ENCODE peak calls at places on chromosomes 4 and X, in ten cellular contexts. One of them, this sample, is unnamed.

GRCh38 chr4:108644237-108644636 is 6.2 kb upstream of the OSTC start:
- DNase-seq in choroid plexus epithelial cell: peak; percentile 46
- DNase-seq in left ventricle myocardium inferior: no peak
- DNase-seq in ovary: no peak
- DNase-seq in astrocyte of the spinal cord: peak; percentile 14
- DNase-seq in IMR-90: peak; percentile 21
- DNase-seq in NB4: no peak
- DNase-seq in HCT116: no peak
- DNase-seq in AG09309: peak; percentile 74
- DNase-seq in brain microvascular endothelial cell: no peak
- DNase-seq in this sample: no peak

GRCh38 chr4:61443813-61444510 is 243.8 kb downstream of the ADGRL3 start:
- DNase-seq in IMR-90: peak; percentile 61
- DNase-seq in brain microvascular endothelial cell: peak; percentile 69
- DNase-seq in astrocyte of the spinal cord: peak; percentile 60
- DNase-seq in AG09309: no peak
- DNase-seq in HCT116: no peak
- DNase-seq in NB4: no peak
- DNase-seq in left ventricle myocardium inferior: no peak
- DNase-seq in choroid plexus epithelial cell: peak; percentile 79
- DNase-seq in ovary: no peak
- DNase-seq in this sample: peak; percentile 16

GRCh38 chrX:115013705-115014104 is 3.7 kb downstream of the IL13RA2 start:
- DNase-seq in brain microvascular endothelial cell: no peak
- DNase-seq in ovary: no peak
- DNase-seq in AG09309: no peak
- DNase-seq in NB4: no peak
- DNase-seq in left ventricle myocardium inferior: no peak
- DNase-seq in astrocyte of the spinal cord: no peak
- DNase-seq in IMR-90: peak; percentile 57
- DNase-seq in HCT116: no peak
- DNase-seq in choroid plexus epithelial cell: peak; percentile 35
- DNase-seq in this sample: no peak

GRCh38 chr4:1057403-1057745 is 45.9 kb downstream of the FGFRL1 start:
- DNase-seq in IMR-90: no peak
- DNase-seq in choroid plexus epithelial cell: no peak
- DNase-seq in astrocyte of the spinal cord: no peak
- DNase-seq in left ventricle myocardium inferior: no peak
- DNase-seq in brain microvascular endothelial cell: no peak
- DNase-seq in AG09309: no peak
- DNase-seq in ovary: no peak
- DNase-seq in NB4: no peak
- DNase-seq in HCT116: no peak
- DNase-seq in this sample: no peak

GRCh38 chrX:129953334-129953648 is 29.1 kb upstream of the BCORL1 start:
- DNase-seq in NB4: no peak
- DNase-seq in HCT116: no peak
- DNase-seq in choroid plexus epithelial cell: no peak
- DNase-seq in left ventricle myocardium inferior: no peak
- DNase-seq in ovary: no peak
- DNase-seq in astrocyte of the spinal cord: no peak
- DNase-seq in brain microvascular endothelial cell: no peak
- DNase-seq in IMR-90: no peak
- DNase-seq in AG09309: no peak
- DNase-seq in this sample: no peak

GRCh38 chr4:102778720-102779119 is 18.0 kb upstream of the MANBA start:
- DNase-seq in AG09309: no peak
- DNase-seq in NB4: no peak
- DNase-seq in choroid plexus epithelial cell: no peak
- DNase-seq in left ventricle myocardium inferior: no peak
- DNase-seq in IMR-90: no peak
- DNase-seq in ovary: no peak
- DNase-seq in astrocyte of the spinal cord: no peak
- DNase-seq in brain microvascular endothelial cell: no peak
- DNase-seq in HCT116: no peak
- DNase-seq in this sample: no peak

GRCh38 chrX:456925-457768 is 70.4 kb upstream of the PPP2R3B start:
- DNase-seq in ovary: no peak
- DNase-seq in AG09309: no peak
- DNase-seq in choroid plexus epithelial cell: no peak
- DNase-seq in astrocyte of the spinal cord: no peak
- DNase-seq in NB4: no peak
- DNase-seq in left ventricle myocardium inferior: no peak
- DNase-seq in HCT116: no peak
- DNase-seq in IMR-90: no peak
- DNase-seq in brain microvascular endothelial cell: no peak
- DNase-seq in this sample: no peak

GRCh38 chrX:136858007-136858756 is 22.3 kb downstream of the RBMX start:
- DNase-seq in left ventricle myocardium inferior: no peak
- DNase-seq in IMR-90: no peak
- DNase-seq in choroid plexus epithelial cell: no peak
- DNase-seq in ovary: no peak
- DNase-seq in brain microvascular endothelial cell: no peak
- DNase-seq in astrocyte of the spinal cord: no peak
- DNase-seq in AG09309: no peak
- DNase-seq in HCT116: no peak
- DNase-seq in NB4: no peak
- DNase-seq in this sample: no peak

GRCh38 chrX:131704136-131704695 is 160.3 kb downstream of the OR13H1 start:
- DNase-seq in IMR-90: peak; percentile 85
- DNase-seq in brain microvascular endothelial cell: peak; percentile 71
- DNase-seq in left ventricle myocardium inferior: no peak
- DNase-seq in astrocyte of the spinal cord: peak; percentile 85
- DNase-seq in HCT116: no peak
- DNase-seq in AG09309: peak; percentile 69
- DNase-seq in ovary: peak; percentile 93
- DNase-seq in choroid plexus epithelial cell: no peak
- DNase-seq in NB4: no peak
- DNase-seq in this sample: peak; percentile 29

GRCh38 chr4:11178433-11178832 is 250.3 kb downstream of the HS3ST1 start:
- DNase-seq in choroid plexus epithelial cell: no peak
- DNase-seq in NB4: no peak
- DNase-seq in left ventricle myocardium inferior: no peak
- DNase-seq in brain microvascular endothelial cell: no peak
- DNase-seq in ovary: no peak
- DNase-seq in AG09309: no peak
- DNase-seq in HCT116: no peak
- DNase-seq in astrocyte of the spinal cord: no peak
- DNase-seq in IMR-90: no peak
- DNase-seq in this sample: no peak

GRCh38 chrX:13899607-13900006 is 82.7 kb upstream of the GPM6B start:
- DNase-seq in left ventricle myocardium inferior: no peak
- DNase-seq in brain microvascular endothelial cell: peak; percentile 73
- DNase-seq in NB4: no peak
- DNase-seq in IMR-90: peak; percentile 97
- DNase-seq in AG09309: peak; percentile 81
- DNase-seq in astrocyte of the spinal cord: peak; percentile 67
- DNase-seq in choroid plexus epithelial cell: peak; percentile 72
- DNase-seq in ovary: no peak
- DNase-seq in HCT116: no peak
- DNase-seq in this sample: peak; percentile 54

GRCh38 chr4:66899422-66900065 is 645.8 kb downstream of the CENPC start:
- DNase-seq in ovary: no peak
- DNase-seq in HCT116: no peak
- DNase-seq in brain microvascular endothelial cell: no peak
- DNase-seq in NB4: no peak
- DNase-seq in AG09309: no peak
- DNase-seq in left ventricle myocardium inferior: no peak
- DNase-seq in IMR-90: no peak
- DNase-seq in astrocyte of the spinal cord: no peak
- DNase-seq in choroid plexus epithelial cell: no peak
- DNase-seq in this sample: no peak

GRCh38 chr4:122500852-122501501 is 44.5 kb upstream of the IL2 start:
- DNase-seq in ovary: no peak
- DNase-seq in IMR-90: no peak
- DNase-seq in left ventricle myocardium inferior: no peak
- DNase-seq in choroid plexus epithelial cell: peak; percentile 65
- DNase-seq in brain microvascular endothelial cell: peak; percentile 66
- DNase-seq in HCT116: no peak
- DNase-seq in astrocyte of the spinal cord: peak; percentile 58
- DNase-seq in NB4: no peak
- DNase-seq in AG09309: no peak
- DNase-seq in this sample: no peak

GRCh38 chr4:105088110-105088879 is 58.4 kb upstream of the TET2 start:
- DNase-seq in choroid plexus epithelial cell: peak; percentile 68
- DNase-seq in ovary: no peak
- DNase-seq in AG09309: peak; percentile 78
- DNase-seq in left ventricle myocardium inferior: no peak
- DNase-seq in HCT116: no peak
- DNase-seq in NB4: peak; percentile 54
- DNase-seq in astrocyte of the spinal cord: peak; percentile 94
- DNase-seq in IMR-90: peak; percentile 98
- DNase-seq in brain microvascular endothelial cell: peak; percentile 73
- DNase-seq in this sample: peak; percentile 80

GRCh38 chrX:96440941-96441340 is 243.7 kb upstream of the DIAPH2 start:
- DNase-seq in AG09309: no peak
- DNase-seq in ovary: peak; percentile 37
- DNase-seq in brain microvascular endothelial cell: no peak
- DNase-seq in left ventricle myocardium inferior: no peak
- DNase-seq in choroid plexus epithelial cell: peak; percentile 49
- DNase-seq in NB4: no peak
- DNase-seq in astrocyte of the spinal cord: no peak
- DNase-seq in IMR-90: no peak
- DNase-seq in HCT116: no peak
- DNase-seq in this sample: no peak

GRCh38 chr4:150990993-150991392 is 24.1 kb downstream of the LRBA start:
- DNase-seq in astrocyte of the spinal cord: no peak
- DNase-seq in HCT116: no peak
- DNase-seq in AG09309: no peak
- DNase-seq in brain microvascular endothelial cell: no peak
- DNase-seq in IMR-90: no peak
- DNase-seq in choroid plexus epithelial cell: no peak
- DNase-seq in NB4: no peak
- DNase-seq in ovary: no peak
- DNase-seq in left ventricle myocardium inferior: no peak
- DNase-seq in this sample: no peak

GRCh38 chr4:69910016-69910782 is 20.7 kb upstream of the CSN1S1 start:
- DNase-seq in IMR-90: peak; percentile 21
- DNase-seq in ovary: no peak
- DNase-seq in HCT116: no peak
- DNase-seq in astrocyte of the spinal cord: peak; percentile 42
- DNase-seq in choroid plexus epithelial cell: peak; percentile 93
- DNase-seq in NB4: peak; percentile 32
- DNase-seq in left ventricle myocardium inferior: no peak
- DNase-seq in AG09309: no peak
- DNase-seq in brain microvascular endothelial cell: peak; percentile 33
- DNase-seq in this sample: no peak

GRCh38 chr4:160423879-160424451 is 1321.1 kb downstream of the RAPGEF2 start:
- DNase-seq in ovary: no peak
- DNase-seq in IMR-90: no peak
- DNase-seq in astrocyte of the spinal cord: peak; percentile 59
- DNase-seq in NB4: peak; percentile 25
- DNase-seq in HCT116: no peak
- DNase-seq in brain microvascular endothelial cell: peak; percentile 72
- DNase-seq in choroid plexus epithelial cell: peak; percentile 55
- DNase-seq in AG09309: no peak
- DNase-seq in left ventricle myocardium inferior: no peak
- DNase-seq in this sample: no peak

GRCh38 chr4:24181005-24181404 is 291.2 kb upstream of the PPARGC1A start:
- DNase-seq in brain microvascular endothelial cell: no peak
- DNase-seq in NB4: no peak
- DNase-seq in AG09309: no peak
- DNase-seq in astrocyte of the spinal cord: no peak
- DNase-seq in left ventricle myocardium inferior: no peak
- DNase-seq in IMR-90: no peak
- DNase-seq in HCT116: no peak
- DNase-seq in choroid plexus epithelial cell: no peak
- DNase-seq in ovary: no peak
- DNase-seq in this sample: no peak

GRCh38 chr4:26061248-26061986 is 147.4 kb downstream of the SMIM20 start:
- DNase-seq in AG09309: no peak
- DNase-seq in astrocyte of the spinal cord: peak; percentile 50
- DNase-seq in HCT116: peak; percentile 63
- DNase-seq in NB4: peak; percentile 83
- DNase-seq in left ventricle myocardium inferior: no peak
- DNase-seq in ovary: no peak
- DNase-seq in brain microvascular endothelial cell: peak; percentile 29
- DNase-seq in IMR-90: peak; percentile 60
- DNase-seq in choroid plexus epithelial cell: peak; percentile 79
- DNase-seq in this sample: no peak
- TF ChIP-seq CTCF in AG09309: peak; percentile 44
- TF ChIP-seq CTCF in astrocyte of the spinal cord: peak; percentile 72
- TF ChIP-seq CTCF in HCT116: peak; percentile 62
- TF ChIP-seq CTCF in NB4: peak; percentile 93
- TF ChIP-seq CTCF in left ventricle myocardium inferior: peak; percentile 49
- TF ChIP-seq CTCF in ovary: no peak
- TF ChIP-seq CTCF in brain microvascular endothelial cell: peak; percentile 81
- TF ChIP-seq CTCF in IMR-90: peak; percentile 57
- TF ChIP-seq CTCF in choroid plexus epithelial cell: peak; percentile 85
- TF ChIP-seq CTCF in this sample: peak; percentile 46

GRCh38 chr4:173218411-173219125 is 50.0 kb downstream of the GALNT7 start:
- DNase-seq in left ventricle myocardium inferior: no peak
- DNase-seq in IMR-90: peak; percentile 73
- DNase-seq in HCT116: peak; percentile 76
- DNase-seq in brain microvascular endothelial cell: peak; percentile 96
- DNase-seq in choroid plexus epithelial cell: peak; percentile 95
- DNase-seq in NB4: peak; percentile 82
- DNase-seq in astrocyte of the spinal cord: peak; percentile 93
- DNase-seq in AG09309: peak; percentile 66
- DNase-seq in ovary: no peak
- DNase-seq in this sample: no peak
- H3K4me3 ChIP-seq in left ventricle myocardium inferior: no peak overlapping the region
- H3K4me3 ChIP-seq in IMR-90: no peak overlapping the region
- H3K4me3 ChIP-seq in HCT116: no peak overlapping the region
- H3K4me3 ChIP-seq in brain microvascular endothelial cell: no peak overlapping the region
- H3K4me3 ChIP-seq in choroid plexus epithelial cell: no peak overlapping the region
- H3K4me3 ChIP-seq in NB4: no peak overlapping the region
- H3K4me3 ChIP-seq in astrocyte of the spinal cord: no peak overlapping the region
- H3K4me3 ChIP-seq in AG09309: no peak overlapping the region
- H3K4me3 ChIP-seq in ovary: no peak overlapping the region
- H3K4me3 ChIP-seq in this sample: no peak overlapping the region

DNA sequence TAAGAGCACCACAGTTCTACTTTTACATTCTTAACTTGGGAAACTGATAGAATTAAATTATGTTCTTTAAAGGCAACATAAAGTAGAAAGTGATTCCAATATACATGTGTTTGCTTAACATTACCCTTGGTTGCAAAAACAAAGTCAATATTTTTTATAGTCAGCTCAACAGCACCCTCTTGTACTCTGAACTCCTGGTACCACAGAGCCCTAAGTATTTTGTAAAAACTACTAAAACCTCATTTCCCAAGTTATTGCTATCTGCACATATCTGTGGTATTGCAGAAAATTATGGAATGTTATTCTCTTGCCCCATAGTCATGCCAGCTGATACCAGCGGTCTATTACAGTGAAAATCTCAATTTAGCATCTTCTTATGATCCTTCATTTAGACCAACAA is 2.9 kb downstream of the KIF4A start:
- DNase-seq in ovary: no peak
- DNase-seq in choroid plexus epithelial cell: peak; percentile 31
- DNase-seq in astrocyte of the spinal cord: no peak
- DNase-seq in HCT116: no peak
- DNase-seq in brain microvascular endothelial cell: no peak
- DNase-seq in AG09309: no peak
- DNase-seq in NB4: no peak
- DNase-seq in IMR-90: no peak
- DNase-seq in left ventricle myocardium inferior: no peak
- DNase-seq in this sample: no peak
- TF ChIP-seq CTCF in ovary: no peak
- TF ChIP-seq CTCF in choroid plexus epithelial cell: no peak
- TF ChIP-seq CTCF in astrocyte of the spinal cord: no peak
- TF ChIP-seq CTCF in HCT116: no peak
- TF ChIP-seq CTCF in brain microvascular endothelial cell: no peak
- TF ChIP-seq CTCF in AG09309: no peak
- TF ChIP-seq CTCF in NB4: no peak
- TF ChIP-seq CTCF in IMR-90: no peak
- TF ChIP-seq CTCF in left ventricle myocardium inferior: no peak
- TF ChIP-seq CTCF in this sample: no peak

GRCh38 chrX:24146283-24146865 is 3.2 kb upstream of the ZFX start:
- DNase-seq in astrocyte of the spinal cord: peak; percentile 38
- DNase-seq in choroid plexus epithelial cell: peak; percentile 39
- DNase-seq in IMR-90: peak; percentile 22
- DNase-seq in left ventricle myocardium inferior: no peak
- DNase-seq in ovary: no peak
- DNase-seq in HCT116: no peak
- DNase-seq in AG09309: no peak
- DNase-seq in NB4: peak; percentile 60
- DNase-seq in brain microvascular endothelial cell: no peak
- DNase-seq in this sample: no peak
- H3K4me3 ChIP-seq in astrocyte of the spinal cord: no peak overlapping the region
- H3K4me3 ChIP-seq in choroid plexus epithelial cell: no peak overlapping the region
- H3K4me3 ChIP-seq in IMR-90: peak overlapping the region; percentile 24
- H3K4me3 ChIP-seq in left ventricle myocardium inferior: peak overlapping the region; percentile 35
- H3K4me3 ChIP-seq in ovary: peak overlapping the region; percentile 28
- H3K4me3 ChIP-seq in HCT116: no peak overlapping the region
- H3K4me3 ChIP-seq in AG09309: no peak overlapping the region
- H3K4me3 ChIP-seq in NB4: peak overlapping the region; percentile 52
- H3K4me3 ChIP-seq in brain microvascular endothelial cell: no peak overlapping the region
- H3K4me3 ChIP-seq in this sample: no peak overlapping the region

This sample was measured in kidney epithelial cell.